ENCODE peak calls at places on chromosome 14, in ten cellular contexts. N, Z, U, Q, H, R, D, M, B and A are unnamed samples.
A peak's percentile ranks its signal among the peaks of the same experiment; 100 is the strongest.

GRCh38 chr14:105502446-105503295 is 11.6 kb downstream of the TEDC1 start:
- DNase-seq in N (no peak), Z (no peak), U (no peak), Q (no peak), H (no peak), R (no peak), D (no peak), M (no peak), B (no peak), A (no peak)

GRCh38 chr14:98591161-98591560 is 680.8 kb downstream of the BCL11B start:
- DNase-seq in N (no peak), Z (no peak), U (no peak), Q (no peak), H (no peak), R (no peak), D (no peak), M (no peak), B (peak; percentile 1), A (no peak)

GRCh38 chr14:96136361-96136760 is 68.3 kb upstream of the BDKRB2 start:
- DNase-seq in N (no peak), Z (peak; percentile 11), U (no peak), Q (no peak), H (no peak), R (no peak), D (no peak), M (no peak), B (no peak), A (peak; percentile 82)

GRCh38 chr14:26589998-26590397 is 7.8 kb downstream of the NOVA1 start:
- DNase-seq in N (no peak), Z (peak; percentile 27), U (no peak), Q (no peak), H (no peak), R (no peak), D (no peak), M (no peak), B (no peak), A (no peak)

GRCh38 chr14:76883437-76883836 is 57.2 kb downstream of the LRRC74A start:
- DNase-seq in N (no peak), Z (no peak), U (no peak), Q (no peak), H (no peak), R (no peak), D (no peak), M (no peak), B (no peak), A (no peak)

GRCh38 chr14:21041676-21042433 is at the start of gene RNASE7:
- DNase-seq in N (no peak), Z (no peak), U (no peak), Q (no peak), H (no peak), R (no peak), D (no peak), M (no peak), B (no peak), A (no peak)

GRCh38 chr14:58301416-58301815 is 3.1 kb downstream of the ARID4A start:
- DNase-seq in N (no peak), Z (no peak), U (no peak), Q (no peak), H (no peak), R (no peak), D (no peak), M (no peak), B (no peak), A (no peak)

GRCh38 chr14:44149597-44149996 is 357.5 kb downstream of the FSCB start:
- DNase-seq in N (peak; percentile 88), Z (peak; percentile 82), U (peak; percentile 8), Q (no peak), H (no peak), R (no peak), D (peak; percentile 65), M (peak; percentile 57), B (no peak), A (peak; percentile 76)

GRCh38 chr14:90599748-90600507 is 203.1 kb downstream of the CALM1 start:
- DNase-seq in N (no peak), Z (peak; percentile 9), U (no peak), Q (no peak), H (no peak), R (no peak), D (no peak), M (no peak), B (no peak), A (peak; percentile 39)

GRCh38 chr14:82270286-82270685 is 736.6 kb upstream of the SEL1L start:
- DNase-seq in N (no peak), Z (no peak), U (no peak), Q (no peak), H (no peak), R (no peak), D (no peak), M (no peak), B (no peak), A (no peak)

GRCh38 chr14:21528381-21529348 is 2.5 kb upstream of the SALL2 start:
- DNase-seq in N (no peak), Z (peak; percentile 33), U (no peak), Q (no peak), H (no peak), R (no peak), D (no peak), M (no peak), B (no peak), A (no peak)

GRCh38 chr14:106872619-106873446 is 1346.5 kb downstream of the TMEM121 start:
- DNase-seq in N (peak; percentile 3), Z (peak; percentile 87), U (peak; percentile 67), Q (peak; percentile 82), H (peak; percentile 64), R (peak; percentile 82), D (no peak), M (peak; percentile 69), B (peak; percentile 79), A (peak; percentile 97)

GRCh38 chr14:64074961-64075619 is 219.1 kb downstream of the ESR2 start:
- DNase-seq in N (no peak), Z (no peak), U (no peak), Q (no peak), H (no peak), R (no peak), D (no peak), M (no peak), B (no peak), A (no peak)

GRCh38 chr14:69096766-69097475 is 56.0 kb downstream of the DCAF5 start:
- DNase-seq in N (no peak), Z (no peak), U (no peak), Q (no peak), H (no peak), R (no peak), D (no peak), M (no peak), B (no peak), A (no peak)

GRCh38 chr14:55867726-55868125 is 250.5 kb upstream of the PELI2 start:
- DNase-seq in N (no peak), Z (no peak), U (no peak), Q (no peak), H (no peak), R (no peak), D (no peak), M (no peak), B (no peak), A (peak; percentile 29)

GRCh38 chr14:105152794-105153241 is 15.8 kb downstream of the JAG2 start:
- DNase-seq in N (no peak), Z (no peak), U (no peak), Q (no peak), H (no peak), R (no peak), D (no peak), M (no peak), B (no peak), A (no peak)

GRCh38 chr14:73783107-73783727 is 68.4 kb upstream of the PTGR2 start:
- DNase-seq in N (peak; percentile 81), Z (no peak), U (no peak), Q (no peak), H (no peak), R (no peak), D (no peak), M (no peak), B (no peak), A (peak; percentile 13)

GRCh38 chr14:32470161-32470705 is 141.1 kb downstream of the AKAP6 start:
- DNase-seq in N (no peak), Z (no peak), U (no peak), Q (no peak), H (no peak), R (no peak), D (no peak), M (no peak), B (no peak), A (no peak)

GRCh38 chr14:94480809-94481208 is 4.8 kb upstream of the SERPINA9 start:
- DNase-seq in N (no peak), Z (no peak), U (no peak), Q (no peak), H (no peak), R (peak; percentile 36), D (no peak), M (no peak), B (no peak), A (no peak)

GRCh38 chr14:100140452-100141132 is 18.9 kb downstream of the DEGS2 start:
- DNase-seq in N (peak; percentile 84), Z (no peak), U (no peak), Q (no peak), H (no peak), R (no peak), D (peak; percentile 65), M (no peak), B (no peak), A (no peak)

GRCh38 chr14:23436327-23437141 is 1.1 kb upstream of the MYH7 start:
- DNase-seq in N (peak; percentile 20), Z (no peak), U (no peak), Q (no peak), H (no peak), R (peak; percentile 72), D (no peak), M (no peak), B (no peak), A (no peak)

GRCh38 chr14:101101456-101102056 is 198.0 kb upstream of the RTL1 start:
- DNase-seq in N (no peak), Z (no peak), U (no peak), Q (no peak), H (no peak), R (no peak), D (no peak), M (no peak), B (no peak), A (no peak)

GRCh38 chr14:20791199-20791996 is 10.3 kb downstream of the RNASE6 start:
- DNase-seq in N (no peak), Z (no peak), U (no peak), Q (no peak), H (no peak), R (no peak), D (no peak), M (no peak), B (no peak), A (no peak)

GRCh38 chr14:53044486-53044885 is 93.6 kb upstream of the FERMT2 start:
- DNase-seq in N (no peak), Z (no peak), U (no peak), Q (no peak), H (no peak), R (no peak), D (no peak), M (no peak), B (no peak), A (no peak)

GRCh38 chr14:29310210-29310609 is 543.6 kb downstream of the FOXG1 start:
- DNase-seq in N (no peak), Z (no peak), U (no peak), Q (no peak), H (no peak), R (no peak), D (no peak), M (no peak), B (no peak), A (no peak)

GRCh38 chr14:78403278-78403815 is 233.2 kb downstream of the NRXN3 start:
- DNase-seq in N (no peak), Z (no peak), U (no peak), Q (no peak), H (no peak), R (no peak), D (no peak), M (no peak), B (no peak), A (no peak)

GRCh38 chr14:98210045-98210678 is 1061.8 kb downstream of the BCL11B start:
- DNase-seq in N (peak; percentile 43), Z (no peak), U (no peak), Q (no peak), H (peak; percentile 48), R (no peak), D (no peak), M (no peak), B (peak; percentile 50), A (no peak)

GRCh38 chr14:51614707-51615106 is 37.0 kb upstream of the FRMD6 start:
- DNase-seq in N (no peak), Z (no peak), U (no peak), Q (no peak), H (no peak), R (no peak), D (no peak), M (no peak), B (no peak), A (no peak)